ENCODE peak calls at places on chromosome 20, in four cellular contexts. W is activated naive CD4-positive, alpha-beta T cell; E is GM04504; I is astrocyte of the spinal cord. H is an unnamed sample.
A peak's percentile ranks its signal among the peaks of the same experiment; 100 is the strongest.

GRCh38 chr20:34791289-34792020 is 34.0 kb downstream of the NCOA6 start:
- DNase-seq in W (no peak), E (peak; percentile 54), I (peak; percentile 75), H (no peak)

GRCh38 chr20:52493177-52493711 is 301.7 kb upstream of the ZFP64 start:
- DNase-seq in W (no peak), E (peak; percentile 13), I (peak; percentile 25), H (peak; percentile 72)

GRCh38 chr20:45341939-45342862 is 6.0 kb downstream of the SDC4 start:
- DNase-seq in W (no peak), E (no peak), I (peak; percentile 47), H (peak; percentile 50)

GRCh38 chr20:50980071-50980681 is 21.6 kb downstream of the MOCS3 start:
- DNase-seq in W (no peak), E (peak; percentile 97), I (peak; percentile 99), H (peak; percentile 92)

GRCh38 chr20:33826270-33826897 is 15.2 kb downstream of the CHMP4B start:
- DNase-seq in W (no peak), E (no peak), I (no peak), H (no peak)

GRCh38 chr20:20003088-20003954 is 13.8 kb upstream of the NAA20 start:
- DNase-seq in W (no peak), E (no peak), I (no peak), H (peak; percentile 41)

GRCh38 chr20:48686238-48687096 is 141.3 kb downstream of the PREX1 start:
- DNase-seq in W (no peak), E (peak; percentile 54), I (peak; percentile 18), H (no peak)

GRCh38 chr20:24892522-24892921 is 56.5 kb upstream of the CST7 start:
- DNase-seq in W (no peak), E (no peak), I (no peak), H (no peak)

GRCh38 chr20:9025643-9026042 is 43.2 kb upstream of the PLCB4 start:
- DNase-seq in W (no peak), E (no peak), I (peak; percentile 75), H (peak; percentile 62)

GRCh38 chr20:40607927-40608326 is 81.1 kb downstream of the MAFB start:
- DNase-seq in W (no peak), E (no peak), I (no peak), H (no peak)

GRCh38 chr20:46709459-46710148 is at the start of gene SLC2A10:
- DNase-seq in W (no peak), E (peak; percentile 37), I (peak; percentile 47), H (peak; percentile 46)

GRCh38 chr20:4056880-4057279 is 41.5 kb upstream of the RNF24 start:
- DNase-seq in W (no peak), E (no peak), I (no peak), H (no peak)

GRCh38 chr20:50151034-50151743 is 2.3 kb downstream of the PEDS1 start:
- DNase-seq in W (no peak), E (no peak), I (no peak), H (no peak)

GRCh38 chr20:5153612-5154542 is 27.1 kb downstream of the CDS2 start:
- DNase-seq in W (no peak), E (no peak), I (peak; percentile 20), H (peak; percentile 8)

GRCh38 chr20:46203510-46203837 is 85.4 kb downstream of the CD40 start:
- DNase-seq in W (no peak), E (no peak), I (no peak), H (no peak)

GRCh38 chr20:38878798-38879197 is 47.4 kb upstream of the FAM83D start:
- DNase-seq in W (no peak), E (no peak), I (peak; percentile 25), H (no peak)

GRCh38 chr20:64104667-64105451 is 2.5 kb downstream of the NPBWR2 start:
- DNase-seq in W (no peak), E (no peak), I (no peak), H (peak; percentile 1)

GRCh38 chr20:38060536-38060935 is 27.0 kb downstream of the RPRD1B start:
- DNase-seq in W (no peak), E (no peak), I (peak; percentile 56), H (peak; percentile 50)

GRCh38 chr20:48971956-48972355 is 50.4 kb downstream of the ARFGEF2 start:
- DNase-seq in W (no peak), E (no peak), I (no peak), H (no peak)

GRCh38 chr20:50412069-50412468 is 98.1 kb upstream of the PTPN1 start:
- DNase-seq in W (no peak), E (no peak), I (no peak), H (no peak)

GRCh38 chr20:57526067-57526884 is 1.3 kb upstream of the CTCFL start:
- DNase-seq in W (peak; percentile 6), E (no peak), I (no peak), H (peak; percentile 23)

GRCh38 chr20:24697411-24697810 is 228.0 kb downstream of the SYNDIG1 start:
- DNase-seq in W (no peak), E (no peak), I (no peak), H (no peak)

GRCh38 chr20:35695245-35695749 is 3.9 kb downstream of the NFS1 start:
- DNase-seq in W (no peak), E (no peak), I (no peak), H (no peak)

GRCh38 chr20:23669327-23669726 is 19.5 kb downstream of the CST4 start:
- DNase-seq in W (no peak), E (no peak), I (no peak), H (no peak)

GRCh38 chr20:43727980-43728590 is 1.3 kb upstream of the GTSF1L start:
- DNase-seq in W (no peak), E (no peak), I (no peak), H (no peak)

GRCh38 chr20:768426-768978 is at the start of gene SLC52A3:
- DNase-seq in W (no peak), E (no peak), I (no peak), H (peak; percentile 81)

GRCh38 chr20:62386383-62387218 is at the start of gene RPS21:
- DNase-seq in W (peak; percentile 90), E (peak; percentile 63), I (peak; percentile 88), H (peak; percentile 96)

GRCh38 chr20:40958598-40958997 is 70.0 kb upstream of the TOP1 start:
- DNase-seq in W (no peak), E (no peak), I (peak; percentile 6), H (no peak)

GRCh38 chr20:35653430-35653734 is 11.3 kb downstream of the CPNE1 start:
- DNase-seq in W (no peak), E (no peak), I (no peak), H (no peak)

GRCh38 chr20:3701061-3701998 is 11.1 kb downstream of the SIGLEC1 start:
- DNase-seq in W (no peak), E (no peak), I (no peak), H (no peak)

GRCh38 chr20:24675651-24676352 is 206.4 kb downstream of the SYNDIG1 start:
- DNase-seq in W (no peak), E (no peak), I (no peak), H (no peak)

GRCh38 chr20:44961024-44961866 is 1.0 kb upstream of the TOMM34 start:
- DNase-seq in W (no peak), E (no peak), I (no peak), H (peak; percentile 20)

GRCh38 chr20:59667981-59668515 is 63.7 kb downstream of the PHACTR3 start:
- DNase-seq in W (no peak), E (no peak), I (no peak), H (no peak)

GRCh38 chr20:58242824-58243223 is 14.4 kb upstream of the ANKRD60 start:
- DNase-seq in W (no peak), E (no peak), I (no peak), H (no peak)

GRCh38 chr20:11178946-11179654 is 505.3 kb upstream of the JAG1 start:
- DNase-seq in W (no peak), E (no peak), I (peak; percentile 78), H (peak; percentile 74)

GRCh38 chr20:12166053-12166717 is 248.5 kb downstream of the BTBD3 start:
- DNase-seq in W (no peak), E (peak; percentile 74), I (peak; percentile 92), H (peak; percentile 37)

GRCh38 chr20:3461191-3461874 is 9.5 kb upstream of the ATRN start:
- DNase-seq in W (no peak), E (no peak), I (peak; percentile 25), H (peak; percentile 4)

GRCh38 chr20:10609276-10609675 is 64.5 kb downstream of the JAG1 start:
- DNase-seq in W (no peak), E (peak; percentile 79), I (peak; percentile 72), H (no peak)

GRCh38 chr20:23456873-23457272 is 4.2 kb upstream of the CST11 start:
- DNase-seq in W (no peak), E (no peak), I (no peak), H (no peak)